ENCODE peak calls at places on chromosomes 16 and 17, in five cellular contexts. U is NCI-H526, S is AG20443, L is OCI-LY7, H is ACHN. Y is an unnamed sample.
A peak's percentile ranks its signal among the peaks of the same experiment; 100 is the strongest.

GRCh38 chr16:66701061-66701460 is 4.5 kb upstream of the CMTM4 start:
- DNase-seq in U (no peak), S (no peak), L (peak; percentile 11), H (no peak), Y (no peak)

GRCh38 chr16:27242868-27243590 is 25.5 kb downstream of the NSMCE1 start:
- DNase-seq in U (no peak), S (peak; percentile 74), L (no peak), H (peak; percentile 77), Y (peak; percentile 45)

GRCh38 chr17:44925731-44926697 is 10.7 kb upstream of the GFAP start:
- DNase-seq in U (no peak), S (no peak), L (no peak), H (no peak), Y (no peak)

GRCh38 chr16:67169642-67170167 is 633 bp upstream of the NOL3 start:
- DNase-seq in U (peak; percentile 8), S (no peak), L (peak; percentile 58), H (peak; percentile 68), Y (no peak)

GRCh38 chr16:69182730-69183416 is 4.1 kb upstream of the SNTB2 start:
- DNase-seq in U (no peak), S (no peak), L (no peak), H (no peak), Y (no peak)

GRCh38 chr16:77457046-77457445 is 22.2 kb upstream of the ADAMTS18 start:
- DNase-seq in U (no peak), S (no peak), L (no peak), H (no peak), Y (no peak)

GRCh38 chr17:28379814-28380571 is 8.5 kb downstream of the SARM1 start:
- DNase-seq in U (no peak), S (no peak), L (no peak), H (no peak), Y (no peak)

GRCh38 chr17:59330314-59330942 is 1.0 kb upstream of the YPEL2 start:
- DNase-seq in U (peak; percentile 48), S (no peak), L (no peak), H (peak; percentile 74), Y (no peak)